ENCODE peak calls at places on chromosome 4, in nine cellular contexts. W is heart left ventricle; R is A549; M is PC-9; I is OCI-LY7; Z is CD8-positive, alpha-beta T cell; S is upper lobe of right lung; Y is lung; F is osteoblast. E is an unnamed sample.

GRCh38 chr4:47551682-47552081 is 66.6 kb downstream of the ATP10D start:
- DNase-seq in W (no peak), R (no peak), M (no peak), I (no peak), Z (no peak), S (no peak), Y (no peak), F (peak), E (no peak)

GRCh38 chr4:143921160-143921559 is 15.8 kb upstream of the GYPE start:
- DNase-seq in W (no peak), R (no peak), M (no peak), I (no peak), Z (no peak), S (no peak), Y (no peak), F (no peak), E (no peak)

GRCh38 chr4:178426871-178427270 is 984.6 kb upstream of the AGA start:
- DNase-seq in W (no peak), R (no peak), M (no peak), I (no peak), Z (no peak), S (no peak), Y (no peak), F (no peak), E (no peak)

GRCh38 chr4:148686449-148686848 is 244.2 kb upstream of the NR3C2 start:
- DNase-seq in W (no peak), R (no peak), M (no peak), I (no peak), Z (no peak), S (no peak), Y (no peak), F (no peak), E (no peak)

GRCh38 chr4:80463509-80463908 is 128.0 kb downstream of the CFAP299 start:
- DNase-seq in W (no peak), R (no peak), M (no peak), I (no peak), Z (no peak), S (no peak), Y (no peak), F (no peak), E (no peak)

GRCh38 chr4:158809611-158810486 is 41.0 kb downstream of the FNIP2 start:
- DNase-seq in W (no peak), R (no peak), M (peak), I (peak), Z (no peak), S (no peak), Y (no peak), F (no peak), E (no peak)

GRCh38 chr4:159484861-159485260 is 382.0 kb downstream of the RAPGEF2 start:
- DNase-seq in W (no peak), R (no peak), M (peak), I (no peak), Z (no peak), S (no peak), Y (no peak), F (no peak), E (no peak)

GRCh38 chr4:123018391-123018755 is 96.0 kb upstream of the NUDT6 start:
- DNase-seq in W (no peak), R (no peak), M (no peak), I (no peak), Z (no peak), S (no peak), Y (no peak), F (no peak), E (no peak)

GRCh38 chr4:151709071-151709470 is 51.7 kb downstream of the GATB start:
- DNase-seq in W (no peak), R (no peak), M (no peak), I (no peak), Z (no peak), S (no peak), Y (no peak), F (no peak), E (no peak)

GRCh38 chr4:101451086-101451485 is 103.8 kb upstream of the PPP3CA start:
- DNase-seq in W (no peak), R (no peak), M (no peak), I (no peak), Z (no peak), S (no peak), Y (no peak), F (peak), E (no peak)

GRCh38 chr4:77893451-77893850 is 30.8 kb downstream of the MRPL1 start:
- DNase-seq in W (no peak), R (no peak), M (no peak), I (peak), Z (no peak), S (no peak), Y (no peak), F (no peak), E (no peak)

GRCh38 chr4:153223418-153223792 is 19.2 kb downstream of the TRIM2 start:
- DNase-seq in W (no peak), R (no peak), M (no peak), I (no peak), Z (no peak), S (no peak), Y (no peak), F (no peak), E (no peak)

GRCh38 chr4:724131-724530 is 18.5 kb downstream of the PCGF3 start:
- DNase-seq in W (no peak), R (no peak), M (no peak), I (no peak), Z (no peak), S (no peak), Y (no peak), F (no peak), E (no peak)

GRCh38 chr4:29309050-29309449 is 1411.1 kb upstream of the PCDH7 start:
- DNase-seq in W (no peak), R (no peak), M (no peak), I (no peak), Z (no peak), S (no peak), Y (no peak), F (no peak), E (no peak)

GRCh38 chr4:120266602-120267001 is 200.0 kb upstream of the MAD2L1 start:
- DNase-seq in W (no peak), R (no peak), M (no peak), I (no peak), Z (no peak), S (no peak), Y (no peak), F (no peak), E (no peak)

GRCh38 chr4:40462326-40462725 is 127.2 kb downstream of the CHRNA9 start:
- DNase-seq in W (no peak), R (no peak), M (no peak), I (peak), Z (no peak), S (no peak), Y (no peak), F (no peak), E (no peak)

GRCh38 chr4:158938462-158939044 is 164.3 kb upstream of the RAPGEF2 start:
- DNase-seq in W (no peak), R (no peak), M (no peak), I (no peak), Z (no peak), S (no peak), Y (no peak), F (no peak), E (no peak)

GRCh38 chr4:103567591-103567990 is 152.2 kb downstream of the TACR3 start:
- DNase-seq in W (no peak), R (no peak), M (no peak), I (no peak), Z (no peak), S (no peak), Y (no peak), F (no peak), E (no peak)

GRCh38 chr4:176539091-176539784 is 219.5 kb downstream of the SPCS3 start:
- DNase-seq in W (no peak), R (no peak), M (no peak), I (no peak), Z (no peak), S (no peak), Y (no peak), F (peak), E (no peak)

GRCh38 chr4:145732001-145732400 is 52.1 kb downstream of the C4orf51 start:
- DNase-seq in W (no peak), R (no peak), M (no peak), I (no peak), Z (no peak), S (no peak), Y (no peak), F (peak), E (no peak)

GRCh38 chr4:57575465-57575864 is 465.3 kb upstream of the IGFBP7 start:
- DNase-seq in W (no peak), R (no peak), M (no peak), I (no peak), Z (no peak), S (no peak), Y (no peak), F (no peak), E (no peak)

GRCh38 chr4:24488399-24489164 is 95.8 kb downstream of the DHX15 start:
- DNase-seq in W (peak), R (peak), M (no peak), I (peak), Z (peak), S (peak), Y (peak), F (peak), E (peak)

GRCh38 chr4:121822796-121823504 is 733 bp downstream of the CCNA2 start:
- DNase-seq in W (peak), R (peak), M (peak), I (peak), Z (no peak), S (no peak), Y (no peak), F (peak), E (peak)

GRCh38 chr4:20281453-20281852 is 29.7 kb downstream of the SLIT2 start:
- DNase-seq in W (no peak), R (no peak), M (no peak), I (no peak), Z (no peak), S (no peak), Y (no peak), F (no peak), E (no peak)

GRCh38 chr4:41296995-41297394 is 40.3 kb downstream of the UCHL1 start:
- DNase-seq in W (no peak), R (no peak), M (no peak), I (no peak), Z (no peak), S (no peak), Y (no peak), F (no peak), E (no peak)

GRCh38 chr4:4585012-4585670 is 43.3 kb upstream of the STX18 start:
- DNase-seq in W (no peak), R (no peak), M (peak), I (no peak), Z (no peak), S (no peak), Y (no peak), F (peak), E (no peak)

GRCh38 chr4:184114431-184114830 is 103.2 kb downstream of the ENPP6 start:
- DNase-seq in W (no peak), R (peak), M (no peak), I (no peak), Z (no peak), S (no peak), Y (peak), F (no peak), E (no peak)

GRCh38 chr4:3286335-3287175 is 6.3 kb upstream of the RGS12 start:
- DNase-seq in W (no peak), R (no peak), M (no peak), I (peak), Z (no peak), S (peak), Y (no peak), F (peak), E (no peak)

GRCh38 chr4:68272860-68273259 is 27.4 kb upstream of the TMPRSS11B start:
- DNase-seq in W (no peak), R (no peak), M (no peak), I (no peak), Z (no peak), S (no peak), Y (no peak), F (peak), E (no peak)

GRCh38 chr4:176277162-176277904 is 8.3 kb upstream of the ASB5 start:
- DNase-seq in W (peak), R (peak), M (peak), I (peak), Z (no peak), S (no peak), Y (peak), F (peak), E (peak)

GRCh38 chr4:2305766-2306501 is 44.0 kb upstream of the MXD4 start:
- DNase-seq in W (no peak), R (no peak), M (peak), I (no peak), Z (no peak), S (no peak), Y (peak), F (peak), E (no peak)

GRCh38 chr4:98555798-98556445 is 102.5 kb downstream of the TSPAN5 start:
- DNase-seq in W (no peak), R (no peak), M (no peak), I (no peak), Z (no peak), S (no peak), Y (no peak), F (peak), E (no peak)

GRCh38 chr4:152738812-152739211 is 40.7 kb downstream of the TIGD4 start:
- DNase-seq in W (no peak), R (no peak), M (no peak), I (no peak), Z (no peak), S (no peak), Y (no peak), F (no peak), E (no peak)

GRCh38 chr4:41750624-41751324 is 2.2 kb upstream of the PHOX2B start:
- DNase-seq in W (no peak), R (no peak), M (no peak), I (no peak), Z (no peak), S (no peak), Y (no peak), F (no peak), E (no peak)

GRCh38 chr4:54783402-54784110 is 125.8 kb downstream of the KIT start:
- DNase-seq in W (no peak), R (no peak), M (no peak), I (no peak), Z (no peak), S (no peak), Y (no peak), F (no peak), E (no peak)

GRCh38 chr4:54779797-54780196 is 122.0 kb downstream of the KIT start:
- DNase-seq in W (no peak), R (no peak), M (no peak), I (no peak), Z (no peak), S (no peak), Y (no peak), F (no peak), E (no peak)

GRCh38 chr4:54784188-54784671 is 126.5 kb downstream of the KIT start:
- DNase-seq in W (peak), R (no peak), M (no peak), I (no peak), Z (no peak), S (peak), Y (peak), F (peak), E (peak)

GRCh38 chr4:54781771-54782170 is 124.0 kb downstream of the KIT start:
- DNase-seq in W (peak), R (no peak), M (no peak), I (no peak), Z (no peak), S (no peak), Y (no peak), F (no peak), E (peak)
- H3K27ac ChIP-seq in W (peak), R (no peak), M (no peak), I (no peak), Z (no peak), S (no peak), Y (no peak), F (no peak), E (peak)

GRCh38 chr4:164526916-164527315 is 227.0 kb upstream of the SMIM31 start:
- DNase-seq in W (no peak), R (no peak), M (no peak), I (no peak), Z (no peak), S (no peak), Y (no peak), F (no peak), E (no peak)
- H3K27ac ChIP-seq in W (no peak), R (no peak), M (no peak), I (no peak), Z (no peak), S (no peak), Y (no peak), F (no peak), E (no peak)

GRCh38 chr4:38955957-38956356 is 76.3 kb downstream of the TMEM156 start:
- DNase-seq in W (no peak), R (no peak), M (no peak), I (no peak), Z (no peak), S (no peak), Y (no peak), F (no peak), E (no peak)
- H3K27ac ChIP-seq in W (no peak), R (no peak), M (no peak), I (no peak), Z (no peak), S (no peak), Y (no peak), F (no peak), E (no peak)

GRCh38 chr4:38157592-38157991 is 197.4 kb downstream of the PTTG2 start:
- DNase-seq in W (no peak), R (no peak), M (peak), I (no peak), Z (no peak), S (no peak), Y (no peak), F (no peak), E (no peak)

GRCh38 chr4:38152721-38153412 is 192.7 kb downstream of the PTTG2 start:
- DNase-seq in W (no peak), R (no peak), M (no peak), I (no peak), Z (no peak), S (no peak), Y (no peak), F (no peak), E (no peak)

GRCh38 chr4:38154251-38154650 is 194.1 kb downstream of the PTTG2 start:
- DNase-seq in W (no peak), R (no peak), M (no peak), I (no peak), Z (no peak), S (no peak), Y (no peak), F (no peak), E (no peak)

GRCh38 chr4:38154681-38155588 is 194.7 kb downstream of the PTTG2 start:
- DNase-seq in W (peak), R (no peak), M (peak), I (peak), Z (no peak), S (peak), Y (peak), F (no peak), E (no peak)

GRCh38 chr4:38155589-38156294 is 195.5 kb downstream of the PTTG2 start:
- DNase-seq in W (no peak), R (no peak), M (no peak), I (no peak), Z (no peak), S (no peak), Y (no peak), F (no peak), E (no peak)
- H3K27ac ChIP-seq in W (peak), R (peak), M (no peak), I (no peak), Z (no peak), S (no peak), Y (peak), F (no peak), E (no peak)

E was measured in ovary.